ENCODE peak calls at places on chromosome 10, in nine cellular contexts. One of them, this sample, is unnamed.

GRCh38 chr10:1059902-1060301 is 3.7 kb downstream of the WDR37 start:
- DNase-seq in fibroblast of gingiva: no peak
- DNase-seq in effector memory CD8-positive, alpha-beta T cell: no peak
- DNase-seq in NCI-H2171 treated with DMSO at 0.1 percent for 48 hours: no peak
- DNase-seq in SW480: no peak
- DNase-seq in NCI-H1105 treated with DMSO at 0.1 percent for 48 hours: no peak
- DNase-seq in GM13977: no peak
- DNase-seq in NAMALWA: no peak
- DNase-seq in posterior vena cava: no peak
- DNase-seq in this sample: no peak

GRCh38 chr10:106380706-106381105 is 783.8 kb downstream of the SORCS1 start:
- DNase-seq in NAMALWA: no peak
- DNase-seq in posterior vena cava: no peak
- DNase-seq in fibroblast of gingiva: no peak
- DNase-seq in SW480: no peak
- DNase-seq in NCI-H2171 treated with DMSO at 0.1 percent for 48 hours: no peak
- DNase-seq in effector memory CD8-positive, alpha-beta T cell: no peak
- DNase-seq in NCI-H1105 treated with DMSO at 0.1 percent for 48 hours: no peak
- DNase-seq in GM13977: no peak
- DNase-seq in this sample: no peak

GRCh38 chr10:62373995-62374861 is at the start of gene ZNF365:
- DNase-seq in NCI-H2171 treated with DMSO at 0.1 percent for 48 hours: no peak
- DNase-seq in fibroblast of gingiva: peak
- DNase-seq in NCI-H1105 treated with DMSO at 0.1 percent for 48 hours: peak
- DNase-seq in NAMALWA: no peak
- DNase-seq in posterior vena cava: peak
- DNase-seq in SW480: peak
- DNase-seq in GM13977: peak
- DNase-seq in effector memory CD8-positive, alpha-beta T cell: peak
- DNase-seq in this sample: no peak

GRCh38 chr10:69801094-69801433 is 642 bp upstream of the COL13A1 start:
- DNase-seq in NAMALWA: peak
- DNase-seq in posterior vena cava: no peak
- DNase-seq in SW480: peak
- DNase-seq in fibroblast of gingiva: no peak
- DNase-seq in NCI-H1105 treated with DMSO at 0.1 percent for 48 hours: peak
- DNase-seq in GM13977: peak
- DNase-seq in effector memory CD8-positive, alpha-beta T cell: no peak
- DNase-seq in NCI-H2171 treated with DMSO at 0.1 percent for 48 hours: peak
- DNase-seq in this sample: no peak

GRCh38 chr10:124180044-124180745 is 86.8 kb upstream of the CHST15 start:
- DNase-seq in posterior vena cava: peak
- DNase-seq in NCI-H2171 treated with DMSO at 0.1 percent for 48 hours: no peak
- DNase-seq in NAMALWA: no peak
- DNase-seq in GM13977: no peak
- DNase-seq in NCI-H1105 treated with DMSO at 0.1 percent for 48 hours: no peak
- DNase-seq in effector memory CD8-positive, alpha-beta T cell: no peak
- DNase-seq in SW480: no peak
- DNase-seq in fibroblast of gingiva: no peak
- DNase-seq in this sample: no peak

GRCh38 chr10:116201011-116201410 is 72.0 kb downstream of the GFRA1 start:
- DNase-seq in GM13977: no peak
- DNase-seq in SW480: no peak
- DNase-seq in NCI-H1105 treated with DMSO at 0.1 percent for 48 hours: no peak
- DNase-seq in NCI-H2171 treated with DMSO at 0.1 percent for 48 hours: no peak
- DNase-seq in effector memory CD8-positive, alpha-beta T cell: no peak
- DNase-seq in NAMALWA: no peak
- DNase-seq in posterior vena cava: no peak
- DNase-seq in fibroblast of gingiva: no peak
- DNase-seq in this sample: no peak

GRCh38 chr10:63633677-63634487 is 112.7 kb downstream of the REEP3 start:
- DNase-seq in GM13977: no peak
- DNase-seq in SW480: peak
- DNase-seq in NCI-H2171 treated with DMSO at 0.1 percent for 48 hours: peak
- DNase-seq in fibroblast of gingiva: peak
- DNase-seq in posterior vena cava: no peak
- DNase-seq in effector memory CD8-positive, alpha-beta T cell: no peak
- DNase-seq in NAMALWA: peak
- DNase-seq in NCI-H1105 treated with DMSO at 0.1 percent for 48 hours: no peak
- DNase-seq in this sample: no peak

GRCh38 chr10:30589441-30589840 is 40.1 kb downstream of the LYZL2 start:
- DNase-seq in effector memory CD8-positive, alpha-beta T cell: no peak
- DNase-seq in NAMALWA: no peak
- DNase-seq in NCI-H1105 treated with DMSO at 0.1 percent for 48 hours: no peak
- DNase-seq in fibroblast of gingiva: no peak
- DNase-seq in GM13977: no peak
- DNase-seq in posterior vena cava: peak
- DNase-seq in SW480: no peak
- DNase-seq in NCI-H2171 treated with DMSO at 0.1 percent for 48 hours: no peak
- DNase-seq in this sample: no peak

GRCh38 chr10:43861966-43862751 is 213.5 kb upstream of the ZNF32 start:
- DNase-seq in GM13977: no peak
- DNase-seq in fibroblast of gingiva: peak
- DNase-seq in effector memory CD8-positive, alpha-beta T cell: no peak
- DNase-seq in SW480: no peak
- DNase-seq in posterior vena cava: peak
- DNase-seq in NCI-H1105 treated with DMSO at 0.1 percent for 48 hours: no peak
- DNase-seq in NAMALWA: no peak
- DNase-seq in NCI-H2171 treated with DMSO at 0.1 percent for 48 hours: no peak
- DNase-seq in this sample: no peak